ENCODE peak calls at places on chromosomes 11 and 22, in six cellular contexts. Z is G401; M is iris pigment epithelial cell; B is NCI-H1417; U is CD8-positive, alpha-beta T cell; G is GM12865. Y is an unnamed sample.

GRCh38 chr11:78802058-78802633 is 227.5 kb upstream of the NARS2 start:
- DNase-seq in G (no peak), Z (no peak), U (no peak), M (peak; percentile 17), B (no peak), Y (no peak)

GRCh38 chr11:12005476-12005875 is 3.0 kb downstream of the DKK3 start:
- DNase-seq in U (no peak), B (no peak), M (peak; percentile 86), G (no peak), Z (no peak), Y (no peak)

GRCh38 chr11:46617451-46618314 is at the start of gene ATG13:
- DNase-seq in G (peak; percentile 87), U (peak; percentile 84), M (peak; percentile 82), B (peak; percentile 94), Z (peak; percentile 74), Y (peak; percentile 91)

GRCh38 chr11:12274558-12275197 is 102.7 kb upstream of the PARVA start:
- DNase-seq in G (no peak), Z (no peak), U (no peak), M (peak; percentile 50), B (no peak), Y (no peak)

GRCh38 chr11:68441466-68442230 is 18.9 kb upstream of the PPP6R3 start:
- DNase-seq in Z (no peak), U (no peak), M (peak; percentile 14), G (no peak), B (peak; percentile 10), Y (peak; percentile 58)

GRCh38 chr11:623999-624704 is 603 bp downstream of the CDHR5 start:
- DNase-seq in B (no peak), M (no peak), U (no peak), G (no peak), Z (no peak), Y (no peak)

GRCh38 chr11:2991477-2992233 is 474 bp downstream of the NAP1L4 start:
- DNase-seq in U (no peak), G (peak; percentile 29), B (peak; percentile 80), M (peak; percentile 51), Z (peak; percentile 19), Y (no peak)

GRCh38 chr11:2135648-2136201 is 3.5 kb downstream of the IGF2 start:
- DNase-seq in Z (no peak), G (no peak), M (no peak), U (no peak), B (no peak), Y (no peak)

GRCh38 chr22:44391481-44392445 is 79.0 kb upstream of the SHISAL1 start:
- DNase-seq in U (no peak), B (peak; percentile 64), M (no peak), Z (no peak), G (no peak), Y (no peak)

GRCh38 chr22:39598017-39598965 is 27.7 kb downstream of the CACNA1I start:
- DNase-seq in U (peak; percentile 71), B (peak; percentile 49), Z (no peak), M (peak; percentile 17), G (no peak), Y (no peak)

GRCh38 chr11:8083871-8084281 is 2.9 kb downstream of the TUB start:
- DNase-seq in U (no peak), M (no peak), B (no peak), G (no peak), Z (no peak), Y (no peak)

GRCh38 chr22:27518583-27519437 is 282.7 kb downstream of the MN1 start:
- DNase-seq in G (no peak), M (no peak), Z (no peak), U (no peak), B (no peak), Y (no peak)

GRCh38 chr11:57458410-57459111 is 1.8 kb upstream of the RTN4RL2 start:
- DNase-seq in G (peak; percentile 33), Z (peak; percentile 24), U (peak; percentile 63), M (no peak), B (no peak), Y (peak; percentile 70)

Y was measured in Karpas-422.